ENCODE peak calls at places on chromosomes 4 and X, in six cellular contexts. D is fibroblast of gingiva; B is stimulated activated CD4-positive, alpha-beta T cell treated with anti-CD3 and anti-CD28 coated beads, Interleukin-15, amount 100 ng/mL, for 1 hour; I is D341Med; L is activated CD8-positive, alpha-beta memory T cell treated with anti-CD3 and anti-CD28 coated beads for 48 hours; O is endothelial cell. V is an unnamed sample.

GRCh38 chr4:88999392-88999791 is 57.6 kb downstream of the FAM13A start:
- DNase-seq in I (peak), B (no peak), D (no peak), O (no peak), L (no peak), V (no peak)

GRCh38 chr4:126470862-126471261 is 1156.1 kb downstream of the FAT4 start:
- DNase-seq in L (no peak), D (no peak), O (no peak), B (no peak), I (no peak), V (no peak)

GRCh38 chrX:102950908-102951866 is 14.1 kb downstream of the RAB40AL start:
- DNase-seq in I (peak), D (peak), B (peak), L (peak), O (peak), V (no peak)

GRCh38 chr4:73021634-73022033 is 47.9 kb downstream of the COX18 start:
- DNase-seq in O (no peak), D (peak), I (peak), B (no peak), L (no peak), V (no peak)

GRCh38 chr4:139223682-139224317 is 46.8 kb upstream of the ELF2 start:
- DNase-seq in I (no peak), O (no peak), B (no peak), D (peak), L (no peak), V (no peak)

GRCh38 chr4:109979932-109980717 is 67.4 kb downstream of the EGF start:
- DNase-seq in D (no peak), I (no peak), L (no peak), B (no peak), O (no peak), V (no peak)

GRCh38 chrX:69808375-69808774 is 192.5 kb downstream of the EDA start:
- DNase-seq in L (no peak), D (no peak), B (no peak), I (no peak), O (no peak), V (no peak)

GRCh38 chr4:177308842-177309524 is 691 bp upstream of the NEIL3 start:
- DNase-seq in D (no peak), B (no peak), O (no peak), I (no peak), L (no peak), V (no peak)

GRCh38 chrX:14064632-14065432 is 35.1 kb upstream of the GEMIN8 start:
- DNase-seq in O (no peak), L (no peak), I (no peak), D (no peak), B (no peak), V (no peak)

GRCh38 chrX:129650183-129650689 is 4.5 kb downstream of the APLN start:
- DNase-seq in L (no peak), O (no peak), B (no peak), I (no peak), D (no peak), V (no peak)

GRCh38 chrX:10077425-10078188 is 79.2 kb upstream of the CLCN4 start:
- DNase-seq in O (no peak), I (no peak), L (no peak), D (no peak), B (no peak), V (no peak)

GRCh38 chrX:56800307-56800706 is 71.3 kb downstream of the NBDY start:
- DNase-seq in I (peak), D (no peak), O (no peak), L (no peak), B (no peak), V (no peak)

GRCh38 chr4:11428701-11429571 is at the start of gene HS3ST1:
- DNase-seq in O (peak), B (peak), I (peak), L (peak), D (no peak), V (peak)

GRCh38 chr4:98261291-98262271 is at the start of gene RAP1GDS1:
- DNase-seq in B (peak), L (no peak), I (peak), O (no peak), D (peak), V (peak)

GRCh38 chrX:3548743-3549441 is 164.6 kb downstream of the PRKX start:
- DNase-seq in O (no peak), L (no peak), D (peak), B (no peak), I (peak), V (no peak)

V was measured in suprapubic skin.